ENCODE peak calls at places on chromosomes 16 and 17, in six cellular contexts. L is tibial nerve, Q is testis, V is lower leg skin, H is brain microvascular endothelial cell, K is pancreas. T is an unnamed sample.

GRCh38 chr16:23962001-23962400 is 126.2 kb downstream of the PRKCB start:
- DNase-seq in L (no peak), Q (no peak), V (peak; percentile 65), H (no peak), K (no peak), T (no peak)

GRCh38 chr17:44353656-44354331 is 8.7 kb downstream of the GRN start:
- DNase-seq in L (no peak), Q (peak; percentile 61), V (no peak), H (no peak), K (peak; percentile 51), T (no peak)

GRCh38 chr17:21278304-21279197 is 6.0 kb upstream of the MAP2K3 start:
- DNase-seq in L (peak; percentile 47), Q (no peak), V (peak; percentile 93), H (no peak), K (peak; percentile 37), T (no peak)

GRCh38 chr16:51035711-51036110 is 115.4 kb downstream of the SALL1 start:
- DNase-seq in L (no peak), Q (no peak), V (no peak), H (no peak), K (no peak), T (no peak)

GRCh38 chr17:2084129-2084765 is 29.3 kb downstream of the HIC1 start:
- DNase-seq in L (peak; percentile 72), Q (peak; percentile 46), V (peak; percentile 91), H (peak; percentile 54), K (no peak), T (peak; percentile 18)

GRCh38 chr17:78806451-78806850 is 24.4 kb upstream of the CYTH1 start:
- DNase-seq in L (peak; percentile 52), Q (no peak), V (no peak), H (no peak), K (no peak), T (no peak)

GRCh38 chr17:66165537-66166123 is 26.3 kb downstream of the CEP112 start:
- DNase-seq in L (peak; percentile 12), Q (no peak), V (no peak), H (peak; percentile 41), K (no peak), T (no peak)

GRCh38 chr17:63082952-63083351 is 116.9 kb downstream of the TANC2 start:
- DNase-seq in L (no peak), Q (no peak), V (no peak), H (peak; percentile 47), K (no peak), T (no peak)

GRCh38 chr16:73051216-73051615 is 3.3 kb upstream of the ZFHX3 start:
- DNase-seq in L (no peak), Q (no peak), V (no peak), H (no peak), K (no peak), T (no peak)

GRCh38 chr16:73051903-73052302 is 4.0 kb upstream of the ZFHX3 start:
- DNase-seq in L (no peak), Q (no peak), V (no peak), H (no peak), K (no peak), T (no peak)

GRCh38 chr16:73048292-73049050 is 543 bp upstream of the ZFHX3 start:
- DNase-seq in L (no peak), Q (peak; percentile 32), V (no peak), H (no peak), K (peak; percentile 57), T (no peak)

GRCh38 chr16:73049051-73049910 is 1.4 kb upstream of the ZFHX3 start:
- DNase-seq in L (no peak), Q (no peak), V (no peak), H (no peak), K (no peak), T (no peak)

GRCh38 chr16:73050115-73051099 is 2.5 kb upstream of the ZFHX3 start:
- DNase-seq in L (no peak), Q (no peak), V (no peak), H (no peak), K (no peak), T (no peak)
- H3K4me3 ChIP-seq in L (no peak overlapping the region), Q (no peak overlapping the region), V (no peak overlapping the region), H (no peak overlapping the region), K (no peak overlapping the region), T (no peak overlapping the region)

GRCh38 chr17:17950806-17951205 is 21.4 kb downstream of the TOM1L2 start:
- DNase-seq in L (no peak), Q (no peak), V (no peak), H (no peak), K (no peak), T (no peak)

GRCh38 chr17:17954079-17954478 is 18.1 kb downstream of the TOM1L2 start:
- DNase-seq in L (no peak), Q (no peak), V (no peak), H (no peak), K (no peak), T (no peak)

GRCh38 chr17:17951524-17951923 is 20.7 kb downstream of the TOM1L2 start:
- DNase-seq in L (no peak), Q (no peak), V (no peak), H (no peak), K (no peak), T (no peak)

GRCh38 chr17:17950347-17950746 is 21.9 kb downstream of the TOM1L2 start:
- DNase-seq in L (no peak), Q (no peak), V (no peak), H (no peak), K (no peak), T (no peak)

DNA sequence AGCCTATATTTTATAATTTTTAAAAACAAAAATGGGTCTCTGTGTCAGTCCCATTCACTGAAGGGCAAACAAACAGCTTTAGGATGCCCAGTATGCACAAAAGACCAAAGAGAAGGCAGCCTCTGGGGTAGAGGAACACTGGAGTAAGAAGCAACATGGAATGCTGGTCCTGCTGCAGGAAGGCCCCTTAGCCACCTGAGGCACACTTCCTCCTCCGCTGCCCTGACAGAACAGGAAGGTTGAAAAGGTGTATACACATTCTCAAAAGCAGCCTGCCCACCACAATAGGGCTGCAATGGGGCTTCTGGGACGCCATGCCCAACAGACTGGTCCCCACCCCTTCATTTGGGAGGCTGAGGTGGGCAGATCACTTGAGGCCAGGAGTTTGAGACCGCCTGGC is 19.5 kb downstream of the TOM1L2 start:
- DNase-seq in L (no peak), Q (no peak), V (no peak), H (no peak), K (no peak), T (no peak)
- TF ChIP-seq CTCF in L (no peak), Q (no peak), V (no peak), H (no peak), K (no peak), T (peak; percentile 39)

DNA sequence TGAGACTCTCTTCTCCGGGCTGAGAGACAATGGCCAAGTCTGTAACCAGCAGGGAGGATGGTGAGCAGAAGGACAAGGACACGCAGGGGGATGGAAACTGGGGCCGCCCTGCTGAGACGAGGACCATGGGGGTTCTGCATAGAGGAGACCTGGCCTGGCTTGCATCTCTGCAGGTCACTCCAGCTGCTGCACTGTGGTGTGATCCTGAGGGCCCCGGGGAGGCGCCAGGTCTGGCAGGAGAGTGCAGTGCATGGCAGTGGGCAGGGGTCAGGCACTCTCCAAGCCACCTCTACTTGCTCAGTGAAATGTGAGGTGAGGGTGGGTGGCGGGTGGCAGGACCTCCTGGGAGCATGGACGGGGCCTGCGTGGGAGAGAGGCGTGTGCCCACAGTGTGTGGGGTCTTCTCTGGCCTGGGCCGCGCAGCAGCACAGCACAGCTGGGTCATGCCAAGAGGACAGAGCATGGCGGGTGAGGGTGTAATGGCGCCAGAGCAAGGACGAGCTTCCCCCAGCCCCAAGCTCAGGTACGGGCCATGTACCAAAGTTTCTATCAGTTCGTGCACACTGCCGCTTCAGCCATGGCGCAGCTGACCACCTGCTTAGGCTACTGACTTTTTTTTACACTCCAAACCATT is 43.1 kb downstream of the KLHDC4 start:
- DNase-seq in L (no peak), Q (no peak), V (no peak), H (no peak), K (no peak), T (no peak)
- H3K4me3 ChIP-seq in L (no peak overlapping the region), Q (no peak overlapping the region), V (no peak overlapping the region), H (no peak overlapping the region), K (no peak overlapping the region), T (no peak overlapping the region)

GRCh38 chr16:30659507-30660423 is 1.5 kb downstream of the FBRS start:
- DNase-seq in L (no peak), Q (no peak), V (no peak), H (no peak), K (peak; percentile 67), T (no peak)
- TF ChIP-seq CTCF in L (no peak), Q (no peak), V (no peak), H (peak; percentile 22), K (no peak), T (no peak)

DNA sequence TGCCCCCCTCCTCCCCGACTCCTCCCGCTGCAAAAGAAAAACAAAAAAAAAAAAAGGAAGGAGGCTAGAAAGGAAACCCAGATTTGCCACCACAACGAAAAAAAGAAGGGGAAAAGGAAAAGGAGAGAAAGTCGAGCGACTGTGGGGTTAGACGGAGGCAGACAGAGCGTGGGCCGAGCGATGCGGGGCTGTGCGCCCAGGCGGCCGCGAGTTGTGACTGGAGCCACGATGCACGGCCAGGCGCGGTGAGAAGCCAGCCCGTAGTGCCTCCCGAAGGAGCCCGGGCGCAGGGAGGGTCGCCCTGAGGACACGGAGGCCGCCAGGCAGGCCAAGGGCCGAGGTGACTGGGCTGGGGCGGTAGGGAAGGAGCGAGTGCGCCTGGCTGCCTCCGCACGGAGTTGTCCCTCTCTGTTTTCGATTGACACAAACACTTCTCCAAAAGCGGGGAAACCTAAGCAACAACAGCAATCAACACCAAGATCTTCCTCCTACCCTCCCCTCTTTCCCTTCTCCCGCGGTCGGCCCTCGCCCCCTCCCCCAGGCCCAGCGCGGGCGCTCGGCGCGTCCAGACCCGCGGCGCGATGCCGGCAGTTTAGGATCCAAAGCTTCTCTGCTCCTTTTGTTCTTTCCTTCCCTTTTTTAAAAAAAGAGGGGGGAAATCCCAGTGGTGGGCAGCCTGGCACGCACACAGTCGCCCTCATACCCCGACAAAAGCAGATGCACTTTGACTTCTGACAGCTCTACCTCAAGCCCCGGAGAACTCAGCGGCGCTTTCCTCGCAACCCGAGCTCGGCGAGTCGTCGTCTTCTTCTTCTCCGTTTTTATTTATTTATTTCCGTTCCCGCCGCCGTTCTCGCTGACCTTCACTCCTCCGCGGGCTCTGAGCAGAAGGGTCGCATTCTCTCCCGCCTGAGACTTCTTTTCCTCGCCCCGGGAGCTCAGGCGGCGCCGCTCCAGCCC is at the start of gene LHX1:
- DNase-seq in L (no peak), Q (no peak), V (peak; percentile 83), H (no peak), K (no peak), T (no peak)
- H3K4me3 ChIP-seq in L (peak within 1 kb of the TSS; percentile 30), Q (peak within 1 kb of the TSS; percentile 16), V (no peak within 1 kb of the TSS), H (no peak within 1 kb of the TSS), K (no peak within 1 kb of the TSS), T (peak within 1 kb of the TSS; percentile 8)

DNA sequence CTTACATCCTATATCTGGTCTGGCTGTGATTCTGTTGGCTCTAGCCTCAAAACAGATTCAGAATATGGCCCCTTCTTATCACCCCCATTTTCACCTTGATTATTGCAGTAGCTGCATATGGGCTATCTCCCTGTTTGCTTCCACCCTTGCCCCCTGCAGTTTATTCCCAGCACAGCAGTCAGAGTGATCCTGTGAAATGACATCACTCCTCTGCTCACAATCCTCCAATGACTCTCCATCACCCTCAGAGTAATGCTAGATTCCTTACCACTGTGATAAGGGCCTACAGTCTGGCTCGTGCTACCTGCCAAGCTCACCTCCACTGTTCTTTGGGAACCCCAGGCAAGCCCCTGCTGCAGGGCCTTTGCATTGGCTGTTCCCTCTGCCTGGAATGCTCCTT is 92.5 kb downstream of the ASIC2 start:
- DNase-seq in L (no peak), Q (no peak), V (peak; percentile 49), H (peak; percentile 11), K (no peak), T (peak; percentile 17)
- TF ChIP-seq CTCF in L (no peak), Q (no peak), V (no peak), H (no peak), K (no peak), T (peak; percentile 33)

T was measured in WERI-Rb-1.